ENCODE peak calls at places on chromosome 3, in six cellular contexts. One of them, this sample, is unnamed.

GRCh38 chr3:14461748-14462324 is 59.4 kb downstream of the SLC6A6 start:
- DNase-seq in CD8-positive, alpha-beta T cell: peak
- DNase-seq in GM12878: no peak
- DNase-seq in psoas muscle: no peak
- DNase-seq in breast epithelium: no peak
- DNase-seq in fibroblast of mammary gland: peak
- DNase-seq in this sample: no peak

GRCh38 chr3:47421741-47422649 is 41.2 kb downstream of the PTPN23 start:
- DNase-seq in breast epithelium: no peak
- DNase-seq in CD8-positive, alpha-beta T cell: no peak
- DNase-seq in fibroblast of mammary gland: peak
- DNase-seq in psoas muscle: peak
- DNase-seq in GM12878: no peak
- DNase-seq in this sample: no peak

GRCh38 chr3:53764376-53764775 is 81.8 kb downstream of the CHDH start:
- DNase-seq in breast epithelium: no peak
- DNase-seq in CD8-positive, alpha-beta T cell: no peak
- DNase-seq in GM12878: no peak
- DNase-seq in psoas muscle: no peak
- DNase-seq in fibroblast of mammary gland: no peak
- DNase-seq in this sample: no peak

GRCh38 chr3:58585994-58586393 is 8.8 kb upstream of the FAM107A start:
- DNase-seq in GM12878: no peak
- DNase-seq in CD8-positive, alpha-beta T cell: no peak
- DNase-seq in breast epithelium: no peak
- DNase-seq in fibroblast of mammary gland: no peak
- DNase-seq in psoas muscle: no peak
- DNase-seq in this sample: no peak

GRCh38 chr3:72776-73175 is 123.8 kb upstream of the CHL1 start:
- DNase-seq in GM12878: no peak
- DNase-seq in CD8-positive, alpha-beta T cell: no peak
- DNase-seq in fibroblast of mammary gland: peak
- DNase-seq in breast epithelium: no peak
- DNase-seq in psoas muscle: no peak
- DNase-seq in this sample: no peak

GRCh38 chr3:46131884-46132478 is 76.1 kb downstream of the CCR1 start:
- DNase-seq in breast epithelium: no peak
- DNase-seq in GM12878: no peak
- DNase-seq in psoas muscle: no peak
- DNase-seq in CD8-positive, alpha-beta T cell: no peak
- DNase-seq in fibroblast of mammary gland: no peak
- DNase-seq in this sample: no peak

GRCh38 chr3:14289590-14290453 is 111.2 kb downstream of the LSM3 start:
- DNase-seq in fibroblast of mammary gland: peak
- DNase-seq in CD8-positive, alpha-beta T cell: no peak
- DNase-seq in psoas muscle: no peak
- DNase-seq in breast epithelium: no peak
- DNase-seq in GM12878: no peak
- DNase-seq in this sample: no peak

GRCh38 chr3:190041333-190042041 is 79.2 kb downstream of the P3H2 start:
- DNase-seq in CD8-positive, alpha-beta T cell: no peak
- DNase-seq in psoas muscle: no peak
- DNase-seq in GM12878: peak
- DNase-seq in breast epithelium: no peak
- DNase-seq in fibroblast of mammary gland: peak
- DNase-seq in this sample: no peak

GRCh38 chr3:119937229-119937628 is 155.3 kb downstream of the NR1I2 start:
- DNase-seq in fibroblast of mammary gland: no peak
- DNase-seq in CD8-positive, alpha-beta T cell: peak
- DNase-seq in breast epithelium: no peak
- DNase-seq in GM12878: peak
- DNase-seq in psoas muscle: no peak
- DNase-seq in this sample: no peak

GRCh38 chr3:40546811-40547210 is 22.1 kb downstream of the ZNF621 start:
- DNase-seq in breast epithelium: no peak
- DNase-seq in psoas muscle: no peak
- DNase-seq in GM12878: no peak
- DNase-seq in CD8-positive, alpha-beta T cell: no peak
- DNase-seq in fibroblast of mammary gland: peak
- DNase-seq in this sample: no peak

GRCh38 chr3:72296477-72297111 is 511.6 kb upstream of the PROK2 start:
- DNase-seq in breast epithelium: no peak
- DNase-seq in fibroblast of mammary gland: no peak
- DNase-seq in GM12878: no peak
- DNase-seq in CD8-positive, alpha-beta T cell: no peak
- DNase-seq in psoas muscle: no peak
- DNase-seq in this sample: no peak

GRCh38 chr3:52315006-52315405 is 1.1 kb upstream of the DNAH1 start:
- DNase-seq in breast epithelium: no peak
- DNase-seq in fibroblast of mammary gland: no peak
- DNase-seq in psoas muscle: no peak
- DNase-seq in CD8-positive, alpha-beta T cell: no peak
- DNase-seq in GM12878: no peak
- DNase-seq in this sample: no peak

GRCh38 chr3:71247221-71247947 is 336.1 kb downstream of the FOXP1 start:
- DNase-seq in CD8-positive, alpha-beta T cell: no peak
- DNase-seq in psoas muscle: no peak
- DNase-seq in GM12878: no peak
- DNase-seq in breast epithelium: peak
- DNase-seq in fibroblast of mammary gland: peak
- DNase-seq in this sample: no peak

GRCh38 chr3:28901029-28901428 is 379.8 kb upstream of the RBMS3 start:
- DNase-seq in CD8-positive, alpha-beta T cell: no peak
- DNase-seq in fibroblast of mammary gland: peak
- DNase-seq in breast epithelium: no peak
- DNase-seq in psoas muscle: no peak
- DNase-seq in GM12878: no peak
- DNase-seq in this sample: no peak

GRCh38 chr3:161028485-161029018 is 76.6 kb downstream of the B3GALNT1 start:
- DNase-seq in GM12878: no peak
- DNase-seq in fibroblast of mammary gland: no peak
- DNase-seq in psoas muscle: no peak
- DNase-seq in CD8-positive, alpha-beta T cell: no peak
- DNase-seq in breast epithelium: no peak
- DNase-seq in this sample: no peak

GRCh38 chr3:11384074-11384473 is 111.9 kb downstream of the ATG7 start:
- DNase-seq in GM12878: no peak
- DNase-seq in breast epithelium: no peak
- DNase-seq in fibroblast of mammary gland: peak
- DNase-seq in psoas muscle: no peak
- DNase-seq in CD8-positive, alpha-beta T cell: no peak
- DNase-seq in this sample: no peak

GRCh38 chr3:116393199-116393598 is 52.1 kb downstream of the LSAMP start:
- DNase-seq in breast epithelium: no peak
- DNase-seq in psoas muscle: no peak
- DNase-seq in CD8-positive, alpha-beta T cell: no peak
- DNase-seq in GM12878: no peak
- DNase-seq in fibroblast of mammary gland: no peak
- DNase-seq in this sample: no peak

GRCh38 chr3:159840900-159841299 is 147.7 kb upstream of the IL12A start:
- DNase-seq in psoas muscle: no peak
- DNase-seq in CD8-positive, alpha-beta T cell: no peak
- DNase-seq in GM12878: no peak
- DNase-seq in breast epithelium: peak
- DNase-seq in fibroblast of mammary gland: peak
- DNase-seq in this sample: no peak

GRCh38 chr3:45593708-45594601 is 596 bp upstream of the LIMD1 start:
- DNase-seq in fibroblast of mammary gland: peak
- DNase-seq in psoas muscle: peak
- DNase-seq in GM12878: no peak
- DNase-seq in breast epithelium: peak
- DNase-seq in CD8-positive, alpha-beta T cell: peak
- DNase-seq in this sample: peak

GRCh38 chr3:171704002-171704401 is 106.3 kb downstream of the PLD1 start:
- DNase-seq in breast epithelium: no peak
- DNase-seq in fibroblast of mammary gland: peak
- DNase-seq in GM12878: no peak
- DNase-seq in CD8-positive, alpha-beta T cell: no peak
- DNase-seq in psoas muscle: no peak
- DNase-seq in this sample: no peak

GRCh38 chr3:97961276-97961623 is 11.0 kb downstream of the RIOX2 start:
- DNase-seq in psoas muscle: no peak
- DNase-seq in breast epithelium: no peak
- DNase-seq in GM12878: no peak
- DNase-seq in CD8-positive, alpha-beta T cell: no peak
- DNase-seq in fibroblast of mammary gland: no peak
- DNase-seq in this sample: no peak

GRCh38 chr3:43362183-43362582 is 75.8 kb downstream of the SNRK start:
- DNase-seq in psoas muscle: no peak
- DNase-seq in GM12878: no peak
- DNase-seq in breast epithelium: no peak
- DNase-seq in fibroblast of mammary gland: no peak
- DNase-seq in CD8-positive, alpha-beta T cell: no peak
- DNase-seq in this sample: no peak

GRCh38 chr3:170278632-170279031 is 56.4 kb downstream of the PRKCI start:
- DNase-seq in breast epithelium: no peak
- DNase-seq in psoas muscle: no peak
- DNase-seq in fibroblast of mammary gland: no peak
- DNase-seq in CD8-positive, alpha-beta T cell: no peak
- DNase-seq in GM12878: no peak
- DNase-seq in this sample: no peak

GRCh38 chr3:58047806-58048205 is 39.6 kb downstream of the FLNB start:
- DNase-seq in CD8-positive, alpha-beta T cell: no peak
- DNase-seq in psoas muscle: no peak
- DNase-seq in fibroblast of mammary gland: peak
- DNase-seq in GM12878: no peak
- DNase-seq in breast epithelium: no peak
- DNase-seq in this sample: no peak

DNA sequence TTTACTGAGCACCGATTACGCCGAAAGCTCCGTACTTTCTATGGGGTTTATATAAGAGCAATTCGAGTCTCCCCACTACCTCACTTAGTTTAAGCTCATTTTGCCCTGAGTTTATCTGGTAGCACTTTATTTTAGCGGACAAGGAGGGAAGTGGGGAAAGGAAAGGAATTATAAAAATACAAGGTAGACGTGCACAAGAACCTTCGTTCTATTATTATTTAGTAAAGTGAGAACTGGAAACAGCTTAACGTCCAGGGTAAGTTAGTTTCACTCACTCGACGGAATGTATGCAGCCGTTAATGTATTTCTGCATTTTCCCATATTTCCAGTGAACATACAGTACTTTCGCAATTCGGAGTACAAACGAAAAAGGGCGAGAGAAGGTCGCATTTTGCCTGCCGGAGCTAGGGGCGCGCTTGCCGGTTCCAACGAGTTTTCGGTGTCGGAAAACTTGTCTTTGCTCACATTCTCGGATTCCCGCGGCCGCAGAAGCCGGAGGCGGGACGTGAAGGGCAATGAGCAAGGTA is 1.2 kb upstream of the STT3B start:
- DNase-seq in GM12878: no peak
- DNase-seq in psoas muscle: no peak
- DNase-seq in breast epithelium: no peak
- DNase-seq in fibroblast of mammary gland: peak
- DNase-seq in CD8-positive, alpha-beta T cell: no peak
- DNase-seq in this sample: no peak
- TF ChIP-seq CTCF in GM12878: peak
- TF ChIP-seq CTCF in psoas muscle: no peak
- TF ChIP-seq CTCF in breast epithelium: no peak
- TF ChIP-seq CTCF in fibroblast of mammary gland: peak
- TF ChIP-seq CTCF in CD8-positive, alpha-beta T cell: peak
- TF ChIP-seq CTCF in this sample: peak

DNA sequence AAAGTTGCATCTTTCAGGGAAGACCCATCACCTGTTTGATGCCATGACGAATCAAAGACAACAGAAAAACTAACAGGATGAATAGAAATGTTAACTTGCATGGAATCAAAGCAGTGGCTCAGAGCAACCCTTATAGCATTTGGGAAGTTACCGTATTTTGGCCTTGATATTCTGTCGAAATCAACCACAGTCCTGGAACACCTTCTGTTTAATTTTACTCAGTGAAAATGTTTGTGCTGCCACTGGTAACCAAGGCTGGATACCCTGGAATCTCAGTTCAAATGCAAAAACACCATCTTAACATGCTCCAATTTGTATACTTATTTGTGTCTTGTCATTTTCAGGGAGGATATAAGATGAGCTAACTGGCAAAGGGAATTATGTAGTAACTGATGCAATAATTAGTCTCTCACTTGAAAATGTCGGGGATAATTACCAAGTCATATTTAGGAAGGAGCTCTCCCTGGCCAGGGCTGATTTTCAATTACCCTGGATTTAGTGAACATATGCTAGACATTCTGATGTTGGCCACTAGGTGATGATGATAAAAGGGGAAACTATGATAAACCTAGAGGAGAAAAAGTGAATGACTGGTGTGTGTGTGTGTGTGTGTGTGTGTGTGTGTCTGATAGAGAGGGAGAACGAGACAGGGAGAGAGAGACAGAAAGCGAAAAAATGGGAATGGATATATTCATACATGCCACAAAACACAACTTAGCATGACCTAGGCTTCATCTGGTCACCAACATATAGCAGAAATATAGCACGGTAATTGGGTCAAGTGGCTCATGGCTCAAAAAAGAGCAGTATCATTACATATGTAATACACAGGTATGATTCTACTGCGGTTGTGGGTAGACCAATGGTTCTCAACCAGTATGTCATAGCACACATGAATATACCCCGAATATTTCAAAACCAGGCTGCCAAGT is 19.0 kb upstream of the PRICKLE2 start:
- DNase-seq in CD8-positive, alpha-beta T cell: no peak
- DNase-seq in fibroblast of mammary gland: peak
- DNase-seq in GM12878: no peak
- DNase-seq in psoas muscle: no peak
- DNase-seq in breast epithelium: no peak
- DNase-seq in this sample: no peak
- TF ChIP-seq CTCF in CD8-positive, alpha-beta T cell: no peak
- TF ChIP-seq CTCF in fibroblast of mammary gland: peak
- TF ChIP-seq CTCF in GM12878: peak
- TF ChIP-seq CTCF in psoas muscle: no peak
- TF ChIP-seq CTCF in breast epithelium: no peak
- TF ChIP-seq CTCF in this sample: peak

DNA sequence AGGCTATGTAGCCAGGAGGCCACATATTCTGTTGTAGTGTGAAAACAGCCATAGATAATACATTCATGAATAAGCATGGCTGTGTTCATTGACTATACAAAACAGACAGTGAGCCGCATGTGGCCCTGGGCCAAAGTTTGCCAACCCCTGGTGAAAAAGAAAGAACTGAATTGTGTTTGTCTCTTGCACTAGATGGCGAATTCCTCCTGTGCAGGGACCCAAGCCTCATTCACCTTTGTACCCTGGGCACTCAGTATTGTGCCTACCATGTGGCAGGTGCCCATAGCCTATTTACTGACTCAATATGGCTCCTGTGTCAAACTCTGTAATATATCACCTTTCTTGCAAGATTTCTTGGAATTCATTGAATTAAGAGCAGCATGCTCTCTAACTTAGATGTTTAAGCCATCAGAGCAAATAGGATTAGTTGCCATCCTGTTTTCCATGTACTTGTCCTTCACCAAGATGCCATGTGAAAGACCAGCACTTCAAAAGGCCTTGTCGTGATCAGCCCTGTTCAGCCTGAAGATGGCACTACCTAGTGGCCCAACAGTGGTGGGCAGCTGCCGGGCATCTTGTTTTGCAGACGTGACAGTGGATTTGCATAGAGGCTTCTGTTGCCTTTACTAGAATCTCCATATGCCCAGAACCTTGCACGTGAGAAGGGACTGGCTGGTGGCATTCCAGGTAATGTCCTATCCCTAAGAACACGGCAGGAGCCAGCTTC is 50.9 kb upstream of the CMTM7 start:
- DNase-seq in fibroblast of mammary gland: no peak
- DNase-seq in breast epithelium: no peak
- DNase-seq in GM12878: no peak
- DNase-seq in CD8-positive, alpha-beta T cell: no peak
- DNase-seq in psoas muscle: no peak
- DNase-seq in this sample: no peak
- TF ChIP-seq CTCF in fibroblast of mammary gland: no peak
- TF ChIP-seq CTCF in breast epithelium: no peak
- TF ChIP-seq CTCF in GM12878: no peak
- TF ChIP-seq CTCF in CD8-positive, alpha-beta T cell: no peak
- TF ChIP-seq CTCF in psoas muscle: no peak
- TF ChIP-seq CTCF in this sample: no peak

GRCh38 chr3:104642827-104643226 is 723.9 kb upstream of the ALCAM start:
- DNase-seq in psoas muscle: no peak
- DNase-seq in breast epithelium: no peak
- DNase-seq in GM12878: no peak
- DNase-seq in CD8-positive, alpha-beta T cell: no peak
- DNase-seq in fibroblast of mammary gland: no peak
- DNase-seq in this sample: no peak
- TF ChIP-seq CTCF in psoas muscle: no peak
- TF ChIP-seq CTCF in breast epithelium: no peak
- TF ChIP-seq CTCF in GM12878: no peak
- TF ChIP-seq CTCF in CD8-positive, alpha-beta T cell: no peak
- TF ChIP-seq CTCF in fibroblast of mammary gland: no peak
- TF ChIP-seq CTCF in this sample: no peak